ENCODE peak calls at places on chromosome 1, in four cellular contexts. D is Kasumi-1, P is AG04450, K is endothelial cell of umbilical vein. N is an unnamed sample.

GRCh38 chr1:33336580-33336979 is 15.7 kb upstream of the A3GALT2 start:
- DNase-seq in D (no peak), K (no peak), P (no peak), N (peak)

GRCh38 chr1:50611675-50612074 is 188.4 kb upstream of the DMRTA2 start:
- DNase-seq in K (no peak), P (no peak), D (no peak), N (no peak)

GRCh38 chr1:90176530-90176929 is 181.6 kb downstream of the ZNF326 start:
- DNase-seq in P (no peak), K (no peak), D (no peak), N (no peak)

GRCh38 chr1:114154963-114155322 is 1.3 kb upstream of the SYT6 start:
- DNase-seq in D (no peak), P (no peak), K (peak), N (peak)

GRCh38 chr1:227358079-227358358 is 39.7 kb upstream of the CDC42BPA start:
- DNase-seq in K (no peak), P (no peak), D (no peak), N (no peak)

GRCh38 chr1:45585110-45585426 is 1.2 kb downstream of the NASP start:
- DNase-seq in P (no peak), K (no peak), D (no peak), N (no peak)

GRCh38 chr1:9792156-9793042 is 31.4 kb downstream of the CLSTN1 start:
- DNase-seq in K (no peak), P (no peak), D (no peak), N (peak)

GRCh38 chr1:114272593-114272992 is 118.9 kb upstream of the SYT6 start:
- DNase-seq in P (no peak), D (no peak), K (no peak), N (no peak)

GRCh38 chr1:171107257-171107940 is 16.7 kb downstream of the FMO3 start:
- DNase-seq in D (no peak), K (no peak), P (no peak), N (no peak)

GRCh38 chr1:162470216-162470615 is 27.4 kb upstream of the UHMK1 start:
- DNase-seq in P (no peak), D (no peak), K (no peak), N (no peak)

N was measured in glutamatergic neuron.